ENCODE peak calls at places on chromosomes 3 and 15, in seven cellular contexts. J, Z, G, U, Q, N and X are unnamed samples.

GRCh38 chr3:52220380-52221026 is 4.9 kb downstream of the TLR9 start:
- DNase-seq in J (peak), Z (peak), G (peak), U (peak), Q (peak), N (peak), X (no peak)

GRCh38 chr3:16132926-16133325 is 41.6 kb upstream of the GALNT15 start:
- DNase-seq in J (no peak), Z (peak), G (peak), U (peak), Q (no peak), N (peak), X (no peak)

GRCh38 chr3:172315401-172316091 is 132.7 kb downstream of the GHSR start:
- DNase-seq in J (peak), Z (peak), G (peak), U (peak), Q (peak), N (no peak), X (no peak)

GRCh38 chr3:126292318-126293070 is 64.7 kb downstream of the KLF15 start:
- DNase-seq in J (no peak), Z (no peak), G (no peak), U (peak), Q (no peak), N (no peak), X (no peak)

GRCh38 chr3:154678271-154678670 is 248.3 kb upstream of the GPR149 start:
- DNase-seq in J (no peak), Z (no peak), G (no peak), U (no peak), Q (no peak), N (no peak), X (no peak)

GRCh38 chr3:98565237-98565643 is 28.2 kb downstream of the CPOX start:
- DNase-seq in J (peak), Z (no peak), G (no peak), U (no peak), Q (no peak), N (no peak), X (peak)

GRCh38 chr15:46120713-46121112 is 485.9 kb downstream of the SQOR start:
- DNase-seq in J (no peak), Z (peak), G (no peak), U (no peak), Q (no peak), N (no peak), X (no peak)

GRCh38 chr15:38843736-38844590 is 279.3 kb upstream of the RASGRP1 start:
- DNase-seq in J (no peak), Z (peak), G (peak), U (no peak), Q (no peak), N (no peak), X (peak)

GRCh38 chr15:101250931-101251829 is 668 bp downstream of the CHSY1 start:
- DNase-seq in J (peak), Z (no peak), G (no peak), U (peak), Q (no peak), N (no peak), X (no peak)

GRCh38 chr15:54029076-54029475 is 50.8 kb downstream of the UNC13C start:
- DNase-seq in J (no peak), Z (no peak), G (no peak), U (no peak), Q (no peak), N (no peak), X (no peak)

GRCh38 chr15:70264014-70264492 is 166.3 kb upstream of the TLE3 start:
- DNase-seq in J (no peak), Z (no peak), G (peak), U (no peak), Q (no peak), N (no peak), X (no peak)

DNA sequence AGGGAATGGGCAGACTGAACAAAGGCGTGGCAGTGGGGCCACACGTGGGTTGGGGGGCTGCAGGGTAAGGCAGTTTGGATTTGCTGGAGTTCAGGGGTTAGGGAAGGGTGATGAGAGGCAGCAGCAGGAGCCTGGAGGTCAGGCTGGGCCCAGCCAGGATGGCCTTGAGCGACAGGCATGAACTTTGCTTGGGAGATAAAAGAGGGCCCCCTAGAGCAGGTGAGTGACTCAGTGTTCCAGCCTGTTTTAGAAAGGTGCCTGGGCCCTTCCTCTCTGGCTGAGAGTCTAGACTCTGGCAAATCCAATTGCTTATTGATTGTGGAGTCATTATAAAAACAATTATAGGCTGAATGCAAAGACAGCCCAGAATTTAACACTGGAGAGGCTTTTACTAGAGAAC is 75.1 kb downstream of the RAB11A start:
- DNase-seq in J (no peak), Z (no peak), G (no peak), U (no peak), Q (no peak), N (no peak), X (no peak)
- H3K4me3 ChIP-seq in J (no peak), Z (no peak), G (no peak), U (no peak), Q (no peak), N (no peak), X (no peak)

GRCh38 chr3:11140713-11141104 is 13.6 kb upstream of the HRH1 start:
- DNase-seq in J (no peak), Z (no peak), G (no peak), U (no peak), Q (no peak), N (no peak), X (no peak)

GRCh38 chr3:11137627-11137959 is 16.7 kb upstream of the HRH1 start:
- DNase-seq in J (no peak), Z (no peak), G (no peak), U (no peak), Q (no peak), N (no peak), X (no peak)

GRCh38 chr3:11136871-11137626 is 17.2 kb upstream of the HRH1 start:
- DNase-seq in J (peak), Z (peak), G (peak), U (peak), Q (peak), N (peak), X (peak)

GRCh38 chr3:11138371-11138770 is 15.9 kb upstream of the HRH1 start:
- DNase-seq in J (no peak), Z (peak), G (no peak), U (no peak), Q (no peak), N (no peak), X (no peak)

DNA sequence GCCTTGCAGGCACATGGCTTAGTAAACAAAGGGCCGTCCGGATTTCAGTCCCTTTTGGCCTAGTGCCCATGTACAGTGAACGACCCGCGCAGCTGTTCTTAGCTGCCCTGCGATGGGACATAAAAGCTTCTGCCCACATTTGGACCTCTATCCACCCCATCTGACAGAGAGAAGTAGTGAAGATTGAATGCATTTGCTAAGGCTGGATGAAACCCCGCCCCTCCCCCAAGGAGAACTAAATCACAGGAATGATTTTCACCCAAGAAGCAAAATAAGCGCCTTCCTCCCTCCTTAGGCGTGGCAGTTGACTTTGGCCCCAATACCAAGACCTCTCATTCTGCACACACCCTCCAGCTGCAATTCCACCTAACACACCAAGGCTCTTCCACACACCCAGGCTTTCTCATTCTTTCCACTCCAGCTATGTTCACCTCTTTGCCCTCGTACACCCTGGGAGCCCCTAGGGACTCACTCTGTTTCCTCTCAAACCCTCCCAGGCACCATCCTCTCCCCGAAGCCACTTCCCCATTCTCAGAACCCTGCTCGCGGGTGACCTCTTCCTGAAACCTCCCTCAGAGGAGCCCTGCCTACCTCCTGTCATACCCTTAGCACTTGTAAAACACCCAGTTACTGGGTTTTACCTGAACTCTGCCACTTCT is 14.1 kb upstream of the HRH1 start:
- DNase-seq in J (peak), Z (no peak), G (peak), U (no peak), Q (no peak), N (peak), X (no peak)
- TF ChIP-seq CTCF in J (peak), Z (no peak), G (no peak), U (no peak), Q (no peak), N (no peak), X (no peak)

DNA sequence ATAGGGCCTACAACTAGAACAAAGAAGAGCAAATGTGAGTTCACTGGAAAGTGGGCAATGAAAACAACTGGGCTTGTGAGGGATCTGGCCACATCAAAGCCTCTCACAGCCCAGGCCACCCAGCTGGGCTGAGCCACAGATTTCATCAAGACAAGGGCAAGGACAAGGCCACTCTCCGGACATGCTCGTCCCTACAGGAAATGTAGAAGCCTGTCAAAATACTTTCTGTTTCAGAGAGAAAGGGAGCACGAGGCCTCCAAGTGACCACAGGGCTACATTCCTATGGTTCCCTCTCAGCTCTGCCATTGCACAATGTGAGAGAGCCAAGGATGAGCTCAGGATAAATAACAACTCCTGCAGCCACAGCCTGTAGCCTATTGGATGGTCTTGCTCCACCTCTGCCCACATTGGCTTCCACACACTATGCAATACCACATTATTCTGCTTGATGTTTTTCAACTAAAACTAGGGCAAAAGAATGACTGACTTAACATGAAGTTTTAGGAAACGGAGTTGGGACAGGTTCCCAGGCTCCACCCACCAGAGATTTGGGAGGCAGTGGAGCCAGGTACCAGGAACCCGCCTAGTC is 12.1 kb downstream of the TBC1D2B start:
- DNase-seq in J (peak), Z (peak), G (peak), U (no peak), Q (peak), N (peak), X (peak)
- H3K4me3 ChIP-seq in J (no peak), Z (peak), G (peak), U (no peak), Q (peak), N (no peak), X (no peak)

GRCh38 chr3:152480282-152480953 is 211.7 kb downstream of the MBNL1 start:
- DNase-seq in J (no peak), Z (no peak), G (no peak), U (no peak), Q (no peak), N (no peak), X (no peak)
- TF ChIP-seq CTCF in J (no peak), Z (no peak), G (no peak), U (no peak), Q (no peak), N (no peak), X (no peak)

DNA sequence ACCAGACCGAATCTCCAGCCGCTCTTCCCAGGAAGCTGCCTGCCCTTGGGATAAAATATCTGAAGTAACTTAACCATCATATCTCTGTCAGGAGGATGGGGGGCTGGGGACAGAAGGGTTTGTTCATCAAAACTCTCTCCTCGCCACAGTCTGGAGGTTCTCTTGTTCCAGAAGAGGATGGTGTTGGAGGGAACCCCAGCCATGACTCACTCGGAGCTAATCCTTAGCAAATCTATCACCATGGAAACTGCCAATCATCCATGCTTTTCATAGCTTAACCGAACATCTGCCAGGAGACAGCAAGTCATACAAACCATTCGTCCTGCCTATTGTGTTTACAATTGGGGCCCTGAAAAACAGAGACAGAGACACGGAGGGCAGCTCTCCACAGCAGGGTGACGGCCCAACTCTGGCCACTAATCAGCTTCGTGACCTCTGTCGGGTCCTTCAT is 73.7 kb upstream of the HEG1 start:
- DNase-seq in J (peak), Z (peak), G (peak), U (peak), Q (no peak), N (peak), X (peak)
- H3K4me3 ChIP-seq in J (no peak), Z (peak), G (no peak), U (no peak), Q (no peak), N (no peak), X (no peak)